ENCODE peak calls at places on chromosomes 6 and 20, in ten cellular contexts. One of them, this sample, is unnamed.

GRCh38 chr20:46311039-46311650 is 2.8 kb upstream of the CDH22 start:
- DNase-seq in neural progenitor cell: no peak
- DNase-seq in fibroblast of mammary gland: no peak
- DNase-seq in esophagus squamous epithelium: no peak
- DNase-seq in Panc1: no peak
- DNase-seq in GM12865: no peak
- DNase-seq in lower leg skin: no peak
- DNase-seq in PC-3: peak
- DNase-seq in tibial artery: no peak
- DNase-seq in Caco-2: no peak
- DNase-seq in this sample: peak

GRCh38 chr6:150717419-150717818 is 117.7 kb downstream of the PLEKHG1 start:
- DNase-seq in neural progenitor cell: no peak
- DNase-seq in fibroblast of mammary gland: no peak
- DNase-seq in esophagus squamous epithelium: no peak
- DNase-seq in Panc1: no peak
- DNase-seq in GM12865: no peak
- DNase-seq in lower leg skin: no peak
- DNase-seq in PC-3: peak
- DNase-seq in tibial artery: no peak
- DNase-seq in Caco-2: peak
- DNase-seq in this sample: no peak

GRCh38 chr6:16684195-16684689 is 77.0 kb downstream of the ATXN1 start:
- DNase-seq in neural progenitor cell: no peak
- DNase-seq in fibroblast of mammary gland: peak
- DNase-seq in esophagus squamous epithelium: no peak
- DNase-seq in Panc1: no peak
- DNase-seq in GM12865: no peak
- DNase-seq in lower leg skin: no peak
- DNase-seq in PC-3: peak
- DNase-seq in tibial artery: no peak
- DNase-seq in Caco-2: no peak
- DNase-seq in this sample: no peak

GRCh38 chr6:111503660-111504059 is 20.6 kb upstream of the REV3L start:
- DNase-seq in neural progenitor cell: no peak
- DNase-seq in fibroblast of mammary gland: no peak
- DNase-seq in esophagus squamous epithelium: no peak
- DNase-seq in Panc1: no peak
- DNase-seq in GM12865: no peak
- DNase-seq in lower leg skin: no peak
- DNase-seq in PC-3: no peak
- DNase-seq in tibial artery: no peak
- DNase-seq in Caco-2: no peak
- DNase-seq in this sample: no peak

GRCh38 chr6:135852775-135853174 is 1.3 kb downstream of the PDE7B start:
- DNase-seq in neural progenitor cell: no peak
- DNase-seq in fibroblast of mammary gland: peak
- DNase-seq in esophagus squamous epithelium: no peak
- DNase-seq in Panc1: no peak
- DNase-seq in GM12865: no peak
- DNase-seq in lower leg skin: no peak
- DNase-seq in PC-3: no peak
- DNase-seq in tibial artery: no peak
- DNase-seq in Caco-2: no peak
- DNase-seq in this sample: no peak

GRCh38 chr6:4059115-4059777 is 19.7 kb downstream of the FAM217A start:
- DNase-seq in neural progenitor cell: no peak
- DNase-seq in fibroblast of mammary gland: peak
- DNase-seq in esophagus squamous epithelium: no peak
- DNase-seq in Panc1: peak
- DNase-seq in GM12865: no peak
- DNase-seq in lower leg skin: no peak
- DNase-seq in PC-3: peak
- DNase-seq in tibial artery: no peak
- DNase-seq in Caco-2: no peak
- DNase-seq in this sample: peak

GRCh38 chr20:7302256-7302655 is 534.8 kb downstream of the BMP2 start:
- DNase-seq in neural progenitor cell: peak
- DNase-seq in fibroblast of mammary gland: no peak
- DNase-seq in esophagus squamous epithelium: no peak
- DNase-seq in Panc1: no peak
- DNase-seq in GM12865: no peak
- DNase-seq in lower leg skin: no peak
- DNase-seq in PC-3: no peak
- DNase-seq in tibial artery: no peak
- DNase-seq in Caco-2: no peak
- DNase-seq in this sample: no peak

GRCh38 chr6:72950114-72950860 is 275.0 kb downstream of the KHDC1L start:
- DNase-seq in neural progenitor cell: no peak
- DNase-seq in fibroblast of mammary gland: peak
- DNase-seq in esophagus squamous epithelium: no peak
- DNase-seq in Panc1: peak
- DNase-seq in GM12865: no peak
- DNase-seq in lower leg skin: no peak
- DNase-seq in PC-3: peak
- DNase-seq in tibial artery: no peak
- DNase-seq in Caco-2: peak
- DNase-seq in this sample: peak

DNA sequence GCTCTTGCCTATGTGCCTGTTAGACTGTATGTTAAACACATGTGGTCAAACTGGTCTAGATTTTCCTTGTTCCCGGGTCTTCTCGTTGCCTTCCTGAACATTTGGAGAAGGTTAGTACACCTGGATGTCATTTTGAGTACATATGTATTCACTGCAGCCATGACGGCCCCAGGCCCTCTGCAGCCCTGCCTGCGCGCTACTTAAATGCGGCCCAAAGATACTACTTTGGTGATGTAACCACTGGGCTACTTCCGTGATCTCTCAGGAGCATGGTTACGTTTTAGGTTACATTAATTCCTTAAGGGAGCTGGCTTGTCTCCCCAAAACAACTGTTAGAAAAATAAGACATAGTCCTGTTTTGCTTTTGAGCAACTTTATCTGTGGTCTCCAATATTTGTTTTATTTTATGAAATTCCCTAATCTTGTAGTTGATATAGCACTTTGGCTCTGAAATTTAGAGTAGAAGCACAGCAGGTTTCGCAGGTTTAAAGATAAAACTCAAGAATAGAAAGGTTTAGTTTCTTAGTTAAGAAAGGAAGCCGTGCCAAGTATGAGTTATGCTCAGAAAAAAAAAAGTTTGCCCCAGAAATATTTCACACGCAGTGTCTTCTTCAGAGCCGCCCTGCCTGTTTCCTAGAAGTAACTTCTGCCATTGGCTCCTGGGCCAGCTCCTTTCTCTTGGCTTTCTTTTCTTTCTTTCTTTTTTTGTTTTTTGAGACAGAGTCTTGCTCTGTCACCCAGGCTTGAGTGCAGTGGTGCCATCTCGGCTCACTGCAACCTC is 38.1 kb downstream of the TIAM2 start:
- DNase-seq in neural progenitor cell: no peak
- DNase-seq in fibroblast of mammary gland: no peak
- DNase-seq in esophagus squamous epithelium: no peak
- DNase-seq in Panc1: no peak
- DNase-seq in GM12865: no peak
- DNase-seq in lower leg skin: no peak
- DNase-seq in PC-3: no peak
- DNase-seq in tibial artery: no peak
- DNase-seq in Caco-2: no peak
- DNase-seq in this sample: no peak
- H3K4me3 ChIP-seq in neural progenitor cell: no peak
- H3K4me3 ChIP-seq in fibroblast of mammary gland: no peak
- H3K4me3 ChIP-seq in esophagus squamous epithelium: no peak
- H3K4me3 ChIP-seq in Panc1: no peak
- H3K4me3 ChIP-seq in GM12865: no peak
- H3K4me3 ChIP-seq in lower leg skin: no peak
- H3K4me3 ChIP-seq in PC-3: no peak
- H3K4me3 ChIP-seq in tibial artery: no peak
- H3K4me3 ChIP-seq in Caco-2: no peak
- H3K4me3 ChIP-seq in this sample: no peak

GRCh38 chr6:71420693-71421328 is 132.2 kb downstream of the OGFRL1 start:
- DNase-seq in neural progenitor cell: peak
- DNase-seq in fibroblast of mammary gland: peak
- DNase-seq in esophagus squamous epithelium: peak
- DNase-seq in Panc1: peak
- DNase-seq in GM12865: no peak
- DNase-seq in lower leg skin: peak
- DNase-seq in PC-3: peak
- DNase-seq in tibial artery: peak
- DNase-seq in Caco-2: no peak
- DNase-seq in this sample: peak

GRCh38 chr6:71419217-71419953 is 130.8 kb downstream of the OGFRL1 start:
- DNase-seq in neural progenitor cell: no peak
- DNase-seq in fibroblast of mammary gland: peak
- DNase-seq in esophagus squamous epithelium: no peak
- DNase-seq in Panc1: no peak
- DNase-seq in GM12865: no peak
- DNase-seq in lower leg skin: no peak
- DNase-seq in PC-3: peak
- DNase-seq in tibial artery: peak
- DNase-seq in Caco-2: no peak
- DNase-seq in this sample: no peak

GRCh38 chr6:71414486-71414885 is 125.9 kb downstream of the OGFRL1 start:
- DNase-seq in neural progenitor cell: no peak
- DNase-seq in fibroblast of mammary gland: no peak
- DNase-seq in esophagus squamous epithelium: no peak
- DNase-seq in Panc1: no peak
- DNase-seq in GM12865: no peak
- DNase-seq in lower leg skin: no peak
- DNase-seq in PC-3: no peak
- DNase-seq in tibial artery: no peak
- DNase-seq in Caco-2: no peak
- DNase-seq in this sample: no peak

GRCh38 chr6:71421611-71422010 is 133.0 kb downstream of the OGFRL1 start:
- DNase-seq in neural progenitor cell: no peak
- DNase-seq in fibroblast of mammary gland: no peak
- DNase-seq in esophagus squamous epithelium: no peak
- DNase-seq in Panc1: no peak
- DNase-seq in GM12865: no peak
- DNase-seq in lower leg skin: no peak
- DNase-seq in PC-3: no peak
- DNase-seq in tibial artery: no peak
- DNase-seq in Caco-2: no peak
- DNase-seq in this sample: no peak

GRCh38 chr6:71419954-71420692 is 131.5 kb downstream of the OGFRL1 start:
- DNase-seq in neural progenitor cell: peak
- DNase-seq in fibroblast of mammary gland: peak
- DNase-seq in esophagus squamous epithelium: no peak
- DNase-seq in Panc1: no peak
- DNase-seq in GM12865: no peak
- DNase-seq in lower leg skin: peak
- DNase-seq in PC-3: peak
- DNase-seq in tibial artery: peak
- DNase-seq in Caco-2: no peak
- DNase-seq in this sample: peak
- H3K4me3 ChIP-seq in neural progenitor cell: peak
- H3K4me3 ChIP-seq in fibroblast of mammary gland: peak
- H3K4me3 ChIP-seq in esophagus squamous epithelium: peak
- H3K4me3 ChIP-seq in Panc1: peak
- H3K4me3 ChIP-seq in GM12865: no peak
- H3K4me3 ChIP-seq in lower leg skin: peak
- H3K4me3 ChIP-seq in PC-3: peak
- H3K4me3 ChIP-seq in tibial artery: peak
- H3K4me3 ChIP-seq in Caco-2: no peak
- H3K4me3 ChIP-seq in this sample: peak

GRCh38 chr20:10670521-10671220 is 3.1 kb downstream of the JAG1 start:
- DNase-seq in neural progenitor cell: no peak
- DNase-seq in fibroblast of mammary gland: no peak
- DNase-seq in esophagus squamous epithelium: no peak
- DNase-seq in Panc1: no peak
- DNase-seq in GM12865: peak
- DNase-seq in lower leg skin: no peak
- DNase-seq in PC-3: no peak
- DNase-seq in tibial artery: no peak
- DNase-seq in Caco-2: no peak
- DNase-seq in this sample: no peak

GRCh38 chr20:10668677-10669368 is 5.0 kb downstream of the JAG1 start:
- DNase-seq in neural progenitor cell: no peak
- DNase-seq in fibroblast of mammary gland: no peak
- DNase-seq in esophagus squamous epithelium: no peak
- DNase-seq in Panc1: no peak
- DNase-seq in GM12865: no peak
- DNase-seq in lower leg skin: no peak
- DNase-seq in PC-3: no peak
- DNase-seq in tibial artery: no peak
- DNase-seq in Caco-2: no peak
- DNase-seq in this sample: no peak

GRCh38 chr20:10671850-10672578 is 1.8 kb downstream of the JAG1 start:
- DNase-seq in neural progenitor cell: peak
- DNase-seq in fibroblast of mammary gland: peak
- DNase-seq in esophagus squamous epithelium: peak
- DNase-seq in Panc1: no peak
- DNase-seq in GM12865: peak
- DNase-seq in lower leg skin: no peak
- DNase-seq in PC-3: peak
- DNase-seq in tibial artery: peak
- DNase-seq in Caco-2: peak
- DNase-seq in this sample: peak

GRCh38 chr20:10671221-10671849 is 2.5 kb downstream of the JAG1 start:
- DNase-seq in neural progenitor cell: peak
- DNase-seq in fibroblast of mammary gland: peak
- DNase-seq in esophagus squamous epithelium: peak
- DNase-seq in Panc1: peak
- DNase-seq in GM12865: peak
- DNase-seq in lower leg skin: peak
- DNase-seq in PC-3: peak
- DNase-seq in tibial artery: peak
- DNase-seq in Caco-2: peak
- DNase-seq in this sample: peak

DNA sequence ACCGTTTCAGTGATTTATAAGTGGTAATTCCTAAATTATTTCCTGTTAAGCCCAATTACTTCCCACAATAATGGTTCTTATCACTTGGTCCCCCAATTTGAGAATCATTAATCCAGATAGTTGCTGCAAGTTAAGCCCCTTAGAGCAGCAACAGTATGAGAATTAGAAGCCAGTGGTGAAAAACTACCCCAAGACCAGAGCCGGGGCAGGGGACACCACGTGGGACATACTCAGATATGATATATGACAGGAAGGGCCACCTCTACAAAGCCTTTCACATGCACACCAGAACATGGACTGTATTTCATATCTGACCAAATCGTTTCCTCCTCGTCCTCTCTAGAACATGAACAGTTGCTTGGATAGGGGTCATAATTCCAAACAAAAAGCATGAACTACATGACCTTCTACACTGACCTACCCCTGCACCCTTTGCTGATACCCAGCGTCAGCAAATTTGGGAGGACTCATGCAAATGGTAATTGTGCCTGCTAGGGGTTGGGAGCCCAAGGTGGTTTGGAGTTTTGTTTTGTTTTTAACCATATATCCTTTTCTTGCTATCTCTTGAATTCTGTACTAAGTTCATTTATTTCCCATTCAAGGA is 3.9 kb downstream of the JAG1 start:
- DNase-seq in neural progenitor cell: no peak
- DNase-seq in fibroblast of mammary gland: no peak
- DNase-seq in esophagus squamous epithelium: no peak
- DNase-seq in Panc1: no peak
- DNase-seq in GM12865: no peak
- DNase-seq in lower leg skin: no peak
- DNase-seq in PC-3: no peak
- DNase-seq in tibial artery: no peak
- DNase-seq in Caco-2: no peak
- DNase-seq in this sample: no peak
- H3K4me3 ChIP-seq in neural progenitor cell: peak
- H3K4me3 ChIP-seq in fibroblast of mammary gland: no peak
- H3K4me3 ChIP-seq in esophagus squamous epithelium: peak
- H3K4me3 ChIP-seq in Panc1: peak
- H3K4me3 ChIP-seq in GM12865: no peak
- H3K4me3 ChIP-seq in lower leg skin: no peak
- H3K4me3 ChIP-seq in PC-3: peak
- H3K4me3 ChIP-seq in tibial artery: peak
- H3K4me3 ChIP-seq in Caco-2: no peak
- H3K4me3 ChIP-seq in this sample: no peak

DNA sequence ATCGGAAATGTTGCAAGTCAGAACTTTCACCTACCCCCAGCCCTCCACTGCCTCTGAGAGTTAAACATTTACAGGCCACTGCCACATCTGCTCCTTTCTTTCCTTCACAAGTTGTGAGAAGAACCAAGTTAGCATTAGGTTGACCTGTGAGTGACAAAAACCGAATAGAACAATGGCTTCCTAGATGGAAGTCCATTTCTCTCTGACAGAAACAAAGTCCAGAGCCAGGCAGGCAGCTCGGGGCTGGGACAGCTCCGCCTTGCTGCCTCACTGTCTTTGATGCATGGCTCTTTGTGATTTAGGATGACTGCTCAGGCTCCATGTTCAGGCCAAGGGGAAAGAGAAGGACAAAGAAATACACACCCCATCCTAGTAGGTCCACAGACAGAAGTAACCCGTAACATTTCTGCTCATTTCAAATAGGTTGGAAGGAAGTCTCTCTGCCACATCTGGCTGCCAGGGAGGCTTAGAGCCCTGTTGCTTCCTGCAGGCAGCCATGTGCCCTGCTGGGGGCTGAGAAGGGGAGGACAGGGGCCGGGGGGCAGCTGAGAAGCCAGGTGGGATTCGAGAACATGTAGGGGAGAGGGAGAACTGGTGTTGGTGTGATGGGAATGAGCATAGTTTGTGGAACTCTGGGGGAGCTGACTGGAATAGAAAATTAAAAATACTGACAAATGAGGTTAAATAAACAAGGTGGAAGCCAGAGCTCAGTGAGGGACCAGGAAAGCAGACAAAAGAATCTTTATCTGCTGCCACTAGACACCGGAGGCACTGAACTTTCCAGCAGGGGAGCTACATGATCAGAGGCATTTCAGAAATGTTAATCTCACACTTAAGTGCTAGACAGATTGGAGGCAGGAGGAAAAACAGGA is 19.5 kb upstream of the IER3 start:
- DNase-seq in neural progenitor cell: peak
- DNase-seq in fibroblast of mammary gland: no peak
- DNase-seq in esophagus squamous epithelium: no peak
- DNase-seq in Panc1: no peak
- DNase-seq in GM12865: peak
- DNase-seq in lower leg skin: no peak
- DNase-seq in PC-3: no peak
- DNase-seq in tibial artery: no peak
- DNase-seq in Caco-2: peak
- DNase-seq in this sample: peak
- H3K4me3 ChIP-seq in neural progenitor cell: peak
- H3K4me3 ChIP-seq in fibroblast of mammary gland: no peak
- H3K4me3 ChIP-seq in esophagus squamous epithelium: no peak
- H3K4me3 ChIP-seq in Panc1: no peak
- H3K4me3 ChIP-seq in GM12865: no peak
- H3K4me3 ChIP-seq in lower leg skin: no peak
- H3K4me3 ChIP-seq in PC-3: no peak
- H3K4me3 ChIP-seq in tibial artery: no peak
- H3K4me3 ChIP-seq in Caco-2: no peak
- H3K4me3 ChIP-seq in this sample: no peak

This sample was measured in foreskin fibroblast.